ENCODE peak calls at places on chromosomes 7 and 10, in nine cellular contexts. One of them, this sample, is unnamed. For H3K4me1, the result is how much of the 10 kb centered on the place peaks cover.

GRCh38 chr10:119139464-119140067 is 25.9 kb downstream of the SFXN4 start:
- DNase-seq in SK-N-SH: peak
- DNase-seq in CD8-positive, alpha-beta memory T cell: peak
- DNase-seq in HepG2: peak
- DNase-seq in A549: peak
- DNase-seq in fibroblast of lung: no peak
- DNase-seq in effector memory CD4-positive, alpha-beta T cell: peak
- DNase-seq in tibial artery: no peak
- DNase-seq in HCT116: peak
- DNase-seq in this sample: no peak

GRCh38 chr10:6058677-6059475 is 3.3 kb downstream of the IL2RA start:
- DNase-seq in HepG2: no peak
- DNase-seq in effector memory CD4-positive, alpha-beta T cell: no peak
- DNase-seq in SK-N-SH: no peak
- DNase-seq in A549: no peak
- DNase-seq in fibroblast of lung: no peak
- DNase-seq in CD8-positive, alpha-beta memory T cell: no peak
- DNase-seq in HCT116: no peak
- DNase-seq in tibial artery: no peak
- DNase-seq in this sample: no peak

GRCh38 chr10:36888925-36889573 is 236.3 kb upstream of the ANKRD30A start:
- DNase-seq in tibial artery: no peak
- DNase-seq in A549: peak
- DNase-seq in effector memory CD4-positive, alpha-beta T cell: no peak
- DNase-seq in HepG2: peak
- DNase-seq in SK-N-SH: peak
- DNase-seq in fibroblast of lung: no peak
- DNase-seq in CD8-positive, alpha-beta memory T cell: no peak
- DNase-seq in HCT116: peak
- DNase-seq in this sample: no peak

GRCh38 chr10:28135258-28135657 is 136.4 kb upstream of the ODAD2 start:
- DNase-seq in fibroblast of lung: no peak
- DNase-seq in SK-N-SH: no peak
- DNase-seq in CD8-positive, alpha-beta memory T cell: no peak
- DNase-seq in tibial artery: no peak
- DNase-seq in effector memory CD4-positive, alpha-beta T cell: no peak
- DNase-seq in HepG2: no peak
- DNase-seq in A549: no peak
- DNase-seq in HCT116: no peak
- DNase-seq in this sample: no peak

GRCh38 chr7:77537595-77538185 is 595 bp downstream of the PTPN12 start:
- DNase-seq in HepG2: peak
- DNase-seq in effector memory CD4-positive, alpha-beta T cell: peak
- DNase-seq in CD8-positive, alpha-beta memory T cell: peak
- DNase-seq in tibial artery: peak
- DNase-seq in HCT116: no peak
- DNase-seq in SK-N-SH: peak
- DNase-seq in fibroblast of lung: peak
- DNase-seq in A549: peak
- DNase-seq in this sample: no peak

GRCh38 chr7:70634071-70634470 is 497.9 kb upstream of the GALNT17 start:
- DNase-seq in HCT116: no peak
- DNase-seq in SK-N-SH: no peak
- DNase-seq in effector memory CD4-positive, alpha-beta T cell: no peak
- DNase-seq in HepG2: no peak
- DNase-seq in fibroblast of lung: no peak
- DNase-seq in CD8-positive, alpha-beta memory T cell: no peak
- DNase-seq in A549: no peak
- DNase-seq in tibial artery: no peak
- DNase-seq in this sample: no peak

GRCh38 chr10:102682981-102683380 is 31.2 kb downstream of the ARL3 start:
- DNase-seq in tibial artery: no peak
- DNase-seq in A549: no peak
- DNase-seq in HepG2: no peak
- DNase-seq in CD8-positive, alpha-beta memory T cell: no peak
- DNase-seq in fibroblast of lung: no peak
- DNase-seq in SK-N-SH: no peak
- DNase-seq in effector memory CD4-positive, alpha-beta T cell: no peak
- DNase-seq in HCT116: no peak
- DNase-seq in this sample: no peak

GRCh38 chr10:85061401-85061800 is 733.0 kb downstream of the CCSER2 start:
- DNase-seq in HepG2: no peak
- DNase-seq in A549: no peak
- DNase-seq in SK-N-SH: no peak
- DNase-seq in fibroblast of lung: no peak
- DNase-seq in HCT116: no peak
- DNase-seq in tibial artery: no peak
- DNase-seq in effector memory CD4-positive, alpha-beta T cell: no peak
- DNase-seq in CD8-positive, alpha-beta memory T cell: no peak
- DNase-seq in this sample: no peak

GRCh38 chr10:30770816-30771215 is 141.3 kb upstream of the LYZL2 start:
- DNase-seq in effector memory CD4-positive, alpha-beta T cell: no peak
- DNase-seq in HepG2: no peak
- DNase-seq in CD8-positive, alpha-beta memory T cell: no peak
- DNase-seq in HCT116: no peak
- DNase-seq in A549: no peak
- DNase-seq in SK-N-SH: no peak
- DNase-seq in fibroblast of lung: no peak
- DNase-seq in tibial artery: no peak
- DNase-seq in this sample: no peak

GRCh38 chr7:100745184-100745583 is 11.8 kb downstream of the ZAN start:
- DNase-seq in fibroblast of lung: peak
- DNase-seq in CD8-positive, alpha-beta memory T cell: peak
- DNase-seq in SK-N-SH: peak
- DNase-seq in A549: no peak
- DNase-seq in tibial artery: peak
- DNase-seq in HepG2: no peak
- DNase-seq in HCT116: peak
- DNase-seq in effector memory CD4-positive, alpha-beta T cell: no peak
- DNase-seq in this sample: no peak

GRCh38 chr10:24617771-24618396 is 105.8 kb downstream of the ARHGAP21 start:
- DNase-seq in A549: peak
- DNase-seq in tibial artery: peak
- DNase-seq in SK-N-SH: peak
- DNase-seq in HepG2: peak
- DNase-seq in CD8-positive, alpha-beta memory T cell: peak
- DNase-seq in HCT116: peak
- DNase-seq in fibroblast of lung: peak
- DNase-seq in effector memory CD4-positive, alpha-beta T cell: no peak
- DNase-seq in this sample: no peak

GRCh38 chr7:24290004-24290641 is 6.1 kb downstream of the NPY start:
- DNase-seq in effector memory CD4-positive, alpha-beta T cell: no peak
- DNase-seq in SK-N-SH: peak
- DNase-seq in HCT116: peak
- DNase-seq in HepG2: peak
- DNase-seq in fibroblast of lung: peak
- DNase-seq in CD8-positive, alpha-beta memory T cell: no peak
- DNase-seq in A549: peak
- DNase-seq in tibial artery: no peak
- DNase-seq in this sample: no peak

GRCh38 chr7:119545118-119545517 is 727.9 kb upstream of the KCND2 start:
- DNase-seq in CD8-positive, alpha-beta memory T cell: no peak
- DNase-seq in SK-N-SH: no peak
- DNase-seq in tibial artery: no peak
- DNase-seq in A549: peak
- DNase-seq in HepG2: peak
- DNase-seq in fibroblast of lung: peak
- DNase-seq in HCT116: peak
- DNase-seq in effector memory CD4-positive, alpha-beta T cell: no peak
- DNase-seq in this sample: no peak

GRCh38 chr10:79268100-79268670 is 79.1 kb upstream of the PPIF start:
- DNase-seq in A549: no peak
- DNase-seq in HCT116: no peak
- DNase-seq in tibial artery: no peak
- DNase-seq in CD8-positive, alpha-beta memory T cell: no peak
- DNase-seq in fibroblast of lung: peak
- DNase-seq in SK-N-SH: no peak
- DNase-seq in HepG2: no peak
- DNase-seq in effector memory CD4-positive, alpha-beta T cell: no peak
- DNase-seq in this sample: no peak

GRCh38 chr10:79266092-79266491 is 81.2 kb upstream of the PPIF start:
- DNase-seq in fibroblast of lung: peak
- DNase-seq in tibial artery: no peak
- DNase-seq in effector memory CD4-positive, alpha-beta T cell: no peak
- DNase-seq in SK-N-SH: no peak
- DNase-seq in HepG2: no peak
- DNase-seq in CD8-positive, alpha-beta memory T cell: no peak
- DNase-seq in A549: no peak
- DNase-seq in HCT116: no peak
- DNase-seq in this sample: no peak

GRCh38 chr10:79267449-79267848 is 79.8 kb upstream of the PPIF start:
- DNase-seq in fibroblast of lung: no peak
- DNase-seq in HCT116: no peak
- DNase-seq in effector memory CD4-positive, alpha-beta T cell: no peak
- DNase-seq in A549: no peak
- DNase-seq in HepG2: no peak
- DNase-seq in SK-N-SH: no peak
- DNase-seq in tibial artery: no peak
- DNase-seq in CD8-positive, alpha-beta memory T cell: no peak
- DNase-seq in this sample: no peak

GRCh38 chr10:79264942-79265341 is 82.3 kb upstream of the PPIF start:
- DNase-seq in SK-N-SH: no peak
- DNase-seq in effector memory CD4-positive, alpha-beta T cell: no peak
- DNase-seq in A549: no peak
- DNase-seq in CD8-positive, alpha-beta memory T cell: no peak
- DNase-seq in fibroblast of lung: no peak
- DNase-seq in tibial artery: no peak
- DNase-seq in HCT116: no peak
- DNase-seq in HepG2: no peak
- DNase-seq in this sample: peak

GRCh38 chr10:79266543-79267312 is 80.5 kb upstream of the PPIF start:
- DNase-seq in A549: no peak
- DNase-seq in CD8-positive, alpha-beta memory T cell: no peak
- DNase-seq in fibroblast of lung: peak
- DNase-seq in tibial artery: peak
- DNase-seq in HepG2: no peak
- DNase-seq in HCT116: no peak
- DNase-seq in effector memory CD4-positive, alpha-beta T cell: no peak
- DNase-seq in SK-N-SH: no peak
- DNase-seq in this sample: no peak
- H3K4me1 ChIP-seq in A549: under half
- H3K4me1 ChIP-seq in CD8-positive, alpha-beta memory T cell: under half
- H3K4me1 ChIP-seq in fibroblast of lung: half or more
- H3K4me1 ChIP-seq in tibial artery: under half
- H3K4me1 ChIP-seq in HepG2: under half
- H3K4me1 ChIP-seq in HCT116: under half
- H3K4me1 ChIP-seq in effector memory CD4-positive, alpha-beta T cell: under half
- H3K4me1 ChIP-seq in SK-N-SH: half or more
- H3K4me1 ChIP-seq in this sample: half or more

GRCh38 chr7:145539910-145540309 is 576.7 kb upstream of the CNTNAP2 start:
- DNase-seq in tibial artery: no peak
- DNase-seq in HCT116: no peak
- DNase-seq in CD8-positive, alpha-beta memory T cell: no peak
- DNase-seq in A549: no peak
- DNase-seq in fibroblast of lung: no peak
- DNase-seq in effector memory CD4-positive, alpha-beta T cell: no peak
- DNase-seq in HepG2: no peak
- DNase-seq in SK-N-SH: no peak
- DNase-seq in this sample: no peak

DNA sequence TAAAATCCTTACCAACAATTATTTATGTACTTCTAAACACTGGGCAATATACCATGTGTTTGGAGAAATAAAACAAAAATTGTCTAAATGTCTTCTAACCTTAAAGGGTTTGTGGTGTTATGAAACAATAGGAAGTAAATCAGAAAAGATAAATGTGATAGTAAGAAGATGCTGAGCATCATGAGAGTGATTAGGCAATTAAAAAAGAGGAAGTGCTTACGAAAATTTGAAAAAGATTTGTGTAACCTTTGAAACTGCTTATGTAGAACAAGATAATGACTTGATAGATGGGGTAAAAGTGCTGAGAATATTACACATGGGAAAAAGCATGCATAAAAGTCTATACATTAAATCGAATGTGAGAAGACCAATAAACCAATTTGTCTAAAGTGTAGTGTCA is 573.4 kb upstream of the CNTNAP2 start:
- DNase-seq in HCT116: no peak
- DNase-seq in SK-N-SH: no peak
- DNase-seq in effector memory CD4-positive, alpha-beta T cell: no peak
- DNase-seq in CD8-positive, alpha-beta memory T cell: no peak
- DNase-seq in fibroblast of lung: no peak
- DNase-seq in HepG2: no peak
- DNase-seq in A549: no peak
- DNase-seq in tibial artery: no peak
- DNase-seq in this sample: no peak
- H3K4me3 ChIP-seq in HCT116: no peak
- H3K4me3 ChIP-seq in SK-N-SH: no peak
- H3K4me3 ChIP-seq in effector memory CD4-positive, alpha-beta T cell: no peak
- H3K4me3 ChIP-seq in CD8-positive, alpha-beta memory T cell: no peak
- H3K4me3 ChIP-seq in fibroblast of lung: no peak
- H3K4me3 ChIP-seq in HepG2: no peak
- H3K4me3 ChIP-seq in A549: no peak
- H3K4me3 ChIP-seq in tibial artery: no peak
- H3K4me3 ChIP-seq in this sample: no peak

GRCh38 chr7:30755384-30756154 is 3.6 kb downstream of the INMT start:
- DNase-seq in HCT116: no peak
- DNase-seq in A549: no peak
- DNase-seq in fibroblast of lung: peak
- DNase-seq in SK-N-SH: peak
- DNase-seq in tibial artery: peak
- DNase-seq in CD8-positive, alpha-beta memory T cell: no peak
- DNase-seq in effector memory CD4-positive, alpha-beta T cell: no peak
- DNase-seq in HepG2: no peak
- DNase-seq in this sample: no peak
- H3K4me1 ChIP-seq in HCT116: under half
- H3K4me1 ChIP-seq in A549: under half
- H3K4me1 ChIP-seq in fibroblast of lung: under half
- H3K4me1 ChIP-seq in SK-N-SH: under half
- H3K4me1 ChIP-seq in tibial artery: half or more
- H3K4me1 ChIP-seq in CD8-positive, alpha-beta memory T cell: under half
- H3K4me1 ChIP-seq in effector memory CD4-positive, alpha-beta T cell: under half
- H3K4me1 ChIP-seq in HepG2: under half
- H3K4me1 ChIP-seq in this sample: under half

GRCh38 chr7:45921381-45921698 is 268 bp upstream of the IGFBP3 start:
- DNase-seq in tibial artery: no peak
- DNase-seq in SK-N-SH: no peak
- DNase-seq in fibroblast of lung: no peak
- DNase-seq in CD8-positive, alpha-beta memory T cell: no peak
- DNase-seq in A549: no peak
- DNase-seq in HCT116: no peak
- DNase-seq in HepG2: no peak
- DNase-seq in effector memory CD4-positive, alpha-beta T cell: no peak
- DNase-seq in this sample: no peak
- H3K4me3 ChIP-seq in tibial artery: peak
- H3K4me3 ChIP-seq in SK-N-SH: peak
- H3K4me3 ChIP-seq in fibroblast of lung: peak
- H3K4me3 ChIP-seq in CD8-positive, alpha-beta memory T cell: no peak
- H3K4me3 ChIP-seq in A549: peak
- H3K4me3 ChIP-seq in HCT116: peak
- H3K4me3 ChIP-seq in HepG2: no peak
- H3K4me3 ChIP-seq in effector memory CD4-positive, alpha-beta T cell: peak
- H3K4me3 ChIP-seq in this sample: peak